ENCODE peak calls at places on chromosome 1, in five cellular contexts. One of them, this sample, is unnamed.
A peak's percentile ranks its signal among the peaks of the same experiment; 100 is the strongest.

GRCh38 chr1:228374711-228375577 is 31.7 kb downstream of the TRIM11 start:
- DNase-seq in activated T-helper 1 cell treated with Interleukin-2 at 50 U/mL for 16 hours: no peak
- DNase-seq in tibial nerve: peak; percentile 92
- DNase-seq in left colon: peak; percentile 68
- DNase-seq in memory B cell: no peak
- DNase-seq in this sample: no peak

GRCh38 chr1:235327559-235328270 is at the start of gene ARID4B:
- DNase-seq in activated T-helper 1 cell treated with Interleukin-2 at 50 U/mL for 16 hours: no peak
- DNase-seq in tibial nerve: peak; percentile 67
- DNase-seq in left colon: no peak
- DNase-seq in memory B cell: no peak
- DNase-seq in this sample: no peak

GRCh38 chr1:74286414-74286813 is 51.2 kb downstream of the TNNI3K start:
- DNase-seq in activated T-helper 1 cell treated with Interleukin-2 at 50 U/mL for 16 hours: no peak
- DNase-seq in tibial nerve: no peak
- DNase-seq in left colon: no peak
- DNase-seq in memory B cell: no peak
- DNase-seq in this sample: no peak

GRCh38 chr1:155873860-155874259 is 14.5 kb downstream of the SYT11 start:
- DNase-seq in activated T-helper 1 cell treated with Interleukin-2 at 50 U/mL for 16 hours: no peak
- DNase-seq in tibial nerve: no peak
- DNase-seq in left colon: no peak
- DNase-seq in memory B cell: no peak
- DNase-seq in this sample: peak; percentile 25

GRCh38 chr1:32393136-32393535 is 1.1 kb downstream of the BSDC1 start:
- DNase-seq in activated T-helper 1 cell treated with Interleukin-2 at 50 U/mL for 16 hours: no peak
- DNase-seq in tibial nerve: no peak
- DNase-seq in left colon: no peak
- DNase-seq in memory B cell: no peak
- DNase-seq in this sample: no peak

GRCh38 chr1:51237714-51238403 is 1.8 kb downstream of the RNF11 start:
- DNase-seq in activated T-helper 1 cell treated with Interleukin-2 at 50 U/mL for 16 hours: no peak
- DNase-seq in tibial nerve: no peak
- DNase-seq in left colon: no peak
- DNase-seq in memory B cell: no peak
- DNase-seq in this sample: peak; percentile 37

GRCh38 chr1:116760996-116761665 is 6.9 kb downstream of the CD2 start:
- DNase-seq in activated T-helper 1 cell treated with Interleukin-2 at 50 U/mL for 16 hours: no peak
- DNase-seq in tibial nerve: no peak
- DNase-seq in left colon: no peak
- DNase-seq in memory B cell: no peak
- DNase-seq in this sample: no peak

GRCh38 chr1:180170569-180170968 is 15.9 kb downstream of the QSOX1 start:
- DNase-seq in activated T-helper 1 cell treated with Interleukin-2 at 50 U/mL for 16 hours: no peak
- DNase-seq in tibial nerve: no peak
- DNase-seq in left colon: peak; percentile 59
- DNase-seq in memory B cell: no peak
- DNase-seq in this sample: peak; percentile 95

GRCh38 chr1:156336242-156336641 is 1.9 kb downstream of the CCT3 start:
- DNase-seq in activated T-helper 1 cell treated with Interleukin-2 at 50 U/mL for 16 hours: no peak
- DNase-seq in tibial nerve: no peak
- DNase-seq in left colon: no peak
- DNase-seq in memory B cell: no peak
- DNase-seq in this sample: no peak

GRCh38 chr1:53899206-53899628 is 5.2 kb downstream of the DIO1 start:
- DNase-seq in activated T-helper 1 cell treated with Interleukin-2 at 50 U/mL for 16 hours: no peak
- DNase-seq in tibial nerve: no peak
- DNase-seq in left colon: no peak
- DNase-seq in memory B cell: no peak
- DNase-seq in this sample: no peak

GRCh38 chr1:154403300-154403943 is 1.7 kb upstream of the IL6R start:
- DNase-seq in activated T-helper 1 cell treated with Interleukin-2 at 50 U/mL for 16 hours: no peak
- DNase-seq in tibial nerve: no peak
- DNase-seq in left colon: no peak
- DNase-seq in memory B cell: no peak
- DNase-seq in this sample: no peak

GRCh38 chr1:119099775-119100174 is 40.7 kb downstream of the WARS2 start:
- DNase-seq in activated T-helper 1 cell treated with Interleukin-2 at 50 U/mL for 16 hours: no peak
- DNase-seq in tibial nerve: no peak
- DNase-seq in left colon: no peak
- DNase-seq in memory B cell: no peak
- DNase-seq in this sample: no peak

GRCh38 chr1:222276062-222276461 is 271.8 kb downstream of the HHIPL2 start:
- DNase-seq in activated T-helper 1 cell treated with Interleukin-2 at 50 U/mL for 16 hours: no peak
- DNase-seq in tibial nerve: no peak
- DNase-seq in left colon: no peak
- DNase-seq in memory B cell: no peak
- DNase-seq in this sample: no peak

This sample was measured in small intestine.